ENCODE peak calls at places on chromosomes 1 and 21, in nine cellular contexts. One of them, this sample, is unnamed.

GRCh38 chr1:180167021-180167701 is 12.5 kb downstream of the QSOX1 start:
- DNase-seq in HFF-Myc: no peak
- DNase-seq in thyroid gland: no peak
- DNase-seq in BE2C: peak; percentile 52
- DNase-seq in CD8-positive, alpha-beta T cell: no peak
- DNase-seq in GM23338: no peak
- DNase-seq in vagina: no peak
- DNase-seq in choroid plexus epithelial cell: peak; percentile 19
- DNase-seq in cardiac fibroblast: peak; percentile 77
- DNase-seq in this sample: no peak

GRCh38 chr1:222326710-222327036 is 221.2 kb downstream of the HHIPL2 start:
- DNase-seq in HFF-Myc: no peak
- DNase-seq in vagina: no peak
- DNase-seq in cardiac fibroblast: no peak
- DNase-seq in choroid plexus epithelial cell: no peak
- DNase-seq in GM23338: no peak
- DNase-seq in BE2C: no peak
- DNase-seq in thyroid gland: no peak
- DNase-seq in CD8-positive, alpha-beta T cell: no peak
- DNase-seq in this sample: no peak

GRCh38 chr1:55812281-55812680 is 597.1 kb upstream of the USP24 start:
- DNase-seq in BE2C: no peak
- DNase-seq in vagina: no peak
- DNase-seq in CD8-positive, alpha-beta T cell: no peak
- DNase-seq in thyroid gland: no peak
- DNase-seq in GM23338: no peak
- DNase-seq in choroid plexus epithelial cell: peak; percentile 43
- DNase-seq in HFF-Myc: no peak
- DNase-seq in cardiac fibroblast: peak; percentile 55
- DNase-seq in this sample: no peak

GRCh38 chr1:154352581-154353459 is 27.5 kb downstream of the ATP8B2 start:
- DNase-seq in cardiac fibroblast: peak; percentile 82
- DNase-seq in GM23338: peak; percentile 76
- DNase-seq in CD8-positive, alpha-beta T cell: peak; percentile 40
- DNase-seq in thyroid gland: peak; percentile 68
- DNase-seq in BE2C: no peak
- DNase-seq in choroid plexus epithelial cell: peak; percentile 63
- DNase-seq in HFF-Myc: no peak
- DNase-seq in vagina: no peak
- DNase-seq in this sample: peak; percentile 7

GRCh38 chr1:88061106-88061829 is 622.8 kb upstream of the PKN2 start:
- DNase-seq in cardiac fibroblast: peak; percentile 79
- DNase-seq in HFF-Myc: peak; percentile 33
- DNase-seq in vagina: no peak
- DNase-seq in choroid plexus epithelial cell: peak; percentile 82
- DNase-seq in thyroid gland: peak; percentile 70
- DNase-seq in CD8-positive, alpha-beta T cell: no peak
- DNase-seq in BE2C: peak; percentile 63
- DNase-seq in GM23338: peak; percentile 86
- DNase-seq in this sample: no peak

GRCh38 chr1:8165595-8166360 is 139.7 kb upstream of the ERRFI1 start:
- DNase-seq in thyroid gland: no peak
- DNase-seq in HFF-Myc: no peak
- DNase-seq in choroid plexus epithelial cell: no peak
- DNase-seq in BE2C: no peak
- DNase-seq in vagina: no peak
- DNase-seq in GM23338: peak; percentile 66
- DNase-seq in cardiac fibroblast: no peak
- DNase-seq in CD8-positive, alpha-beta T cell: no peak
- DNase-seq in this sample: no peak

GRCh38 chr1:30718091-30718635 is 5.2 kb downstream of the MATN1 start:
- DNase-seq in vagina: peak; percentile 99
- DNase-seq in choroid plexus epithelial cell: peak; percentile 99
- DNase-seq in HFF-Myc: peak; percentile 86
- DNase-seq in BE2C: peak; percentile 96
- DNase-seq in cardiac fibroblast: peak; percentile 99
- DNase-seq in thyroid gland: peak; percentile 100
- DNase-seq in GM23338: peak; percentile 100
- DNase-seq in CD8-positive, alpha-beta T cell: peak; percentile 100
- DNase-seq in this sample: peak; percentile 83

GRCh38 chr1:15249032-15249601 is 2.1 kb downstream of the FHAD1 start:
- DNase-seq in vagina: no peak
- DNase-seq in CD8-positive, alpha-beta T cell: peak; percentile 50
- DNase-seq in HFF-Myc: no peak
- DNase-seq in GM23338: no peak
- DNase-seq in thyroid gland: no peak
- DNase-seq in choroid plexus epithelial cell: no peak
- DNase-seq in BE2C: no peak
- DNase-seq in cardiac fibroblast: no peak
- DNase-seq in this sample: no peak

GRCh38 chr1:14413809-14414208 is 184.7 kb upstream of the KAZN start:
- DNase-seq in BE2C: no peak
- DNase-seq in cardiac fibroblast: peak; percentile 71
- DNase-seq in CD8-positive, alpha-beta T cell: no peak
- DNase-seq in choroid plexus epithelial cell: peak; percentile 37
- DNase-seq in vagina: no peak
- DNase-seq in thyroid gland: peak; percentile 43
- DNase-seq in HFF-Myc: no peak
- DNase-seq in GM23338: no peak
- DNase-seq in this sample: no peak

GRCh38 chr1:28928306-28928987 is 14.1 kb downstream of the EPB41 start:
- DNase-seq in vagina: no peak
- DNase-seq in HFF-Myc: no peak
- DNase-seq in CD8-positive, alpha-beta T cell: no peak
- DNase-seq in GM23338: no peak
- DNase-seq in thyroid gland: no peak
- DNase-seq in BE2C: no peak
- DNase-seq in choroid plexus epithelial cell: no peak
- DNase-seq in cardiac fibroblast: no peak
- DNase-seq in this sample: no peak
- H3K4me3 ChIP-seq in vagina: no peak overlapping the region
- H3K4me3 ChIP-seq in HFF-Myc: no peak overlapping the region
- H3K4me3 ChIP-seq in CD8-positive, alpha-beta T cell: peak overlapping the region; percentile 6
- H3K4me3 ChIP-seq in GM23338: no peak overlapping the region
- H3K4me3 ChIP-seq in thyroid gland: no peak overlapping the region
- H3K4me3 ChIP-seq in BE2C: no peak overlapping the region
- H3K4me3 ChIP-seq in choroid plexus epithelial cell: no peak overlapping the region
- H3K4me3 ChIP-seq in cardiac fibroblast: no peak overlapping the region
- H3K4me3 ChIP-seq in this sample: no peak overlapping the region

DNA sequence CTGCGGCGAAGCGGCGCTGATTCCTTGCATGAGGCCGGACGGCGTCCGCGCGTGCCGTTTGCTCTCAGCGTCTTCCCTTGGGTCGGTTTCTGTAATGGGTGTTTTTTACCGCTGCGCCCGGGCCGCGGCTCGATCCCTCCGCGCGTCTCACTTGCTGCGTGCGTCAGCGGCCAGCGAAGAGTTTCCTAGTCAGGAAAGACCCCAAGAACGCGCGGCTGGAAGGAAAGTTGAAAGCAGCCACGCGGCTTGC is 159.9 kb downstream of the RUNX1 start:
- DNase-seq in thyroid gland: peak; percentile 47
- DNase-seq in cardiac fibroblast: peak; percentile 81
- DNase-seq in vagina: peak; percentile 86
- DNase-seq in choroid plexus epithelial cell: peak; percentile 82
- DNase-seq in GM23338: peak; percentile 46
- DNase-seq in CD8-positive, alpha-beta T cell: peak; percentile 56
- DNase-seq in HFF-Myc: no peak
- DNase-seq in BE2C: no peak
- DNase-seq in this sample: no peak
- TF ChIP-seq CTCF in thyroid gland: no peak
- TF ChIP-seq CTCF in cardiac fibroblast: no peak
- TF ChIP-seq CTCF in vagina: no peak
- TF ChIP-seq CTCF in choroid plexus epithelial cell: no peak
- TF ChIP-seq CTCF in GM23338: no peak
- TF ChIP-seq CTCF in CD8-positive, alpha-beta T cell: no peak
- TF ChIP-seq CTCF in HFF-Myc: no peak
- TF ChIP-seq CTCF in BE2C: no peak
- TF ChIP-seq CTCF in this sample: no peak

DNA sequence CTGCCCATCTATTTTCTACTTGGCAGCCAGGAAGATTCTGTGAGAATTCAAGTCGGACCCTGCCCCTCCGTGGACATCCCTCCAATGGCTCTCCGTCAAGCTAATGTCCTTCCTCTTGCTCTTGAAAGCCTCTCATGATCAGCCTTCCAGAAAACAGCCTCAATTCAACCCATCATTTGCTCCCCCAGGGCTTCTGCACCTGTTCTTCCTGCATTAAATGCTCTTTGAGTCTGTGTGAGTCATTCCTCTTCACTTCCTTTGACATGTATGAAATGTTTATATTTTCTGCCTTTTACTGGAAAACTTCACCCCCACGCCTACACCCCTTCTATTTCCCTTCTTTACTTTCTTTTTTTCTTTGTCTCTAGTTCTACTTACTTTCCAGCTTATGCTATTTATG is 734.1 kb upstream of the ZP4 start:
- DNase-seq in choroid plexus epithelial cell: no peak
- DNase-seq in CD8-positive, alpha-beta T cell: no peak
- DNase-seq in BE2C: peak; percentile 12
- DNase-seq in thyroid gland: no peak
- DNase-seq in vagina: no peak
- DNase-seq in GM23338: no peak
- DNase-seq in cardiac fibroblast: no peak
- DNase-seq in HFF-Myc: no peak
- DNase-seq in this sample: no peak
- H3K4me3 ChIP-seq in choroid plexus epithelial cell: no peak overlapping the region
- H3K4me3 ChIP-seq in CD8-positive, alpha-beta T cell: no peak overlapping the region
- H3K4me3 ChIP-seq in BE2C: no peak overlapping the region
- H3K4me3 ChIP-seq in thyroid gland: no peak overlapping the region
- H3K4me3 ChIP-seq in vagina: no peak overlapping the region
- H3K4me3 ChIP-seq in GM23338: no peak overlapping the region
- H3K4me3 ChIP-seq in cardiac fibroblast: no peak overlapping the region
- H3K4me3 ChIP-seq in HFF-Myc: no peak overlapping the region
- H3K4me3 ChIP-seq in this sample: no peak overlapping the region

GRCh38 chr1:201582261-201582951 is 43.5 kb downstream of the NAV1 start:
- DNase-seq in BE2C: no peak
- DNase-seq in CD8-positive, alpha-beta T cell: no peak
- DNase-seq in cardiac fibroblast: peak; percentile 70
- DNase-seq in GM23338: no peak
- DNase-seq in choroid plexus epithelial cell: peak; percentile 77
- DNase-seq in HFF-Myc: no peak
- DNase-seq in vagina: no peak
- DNase-seq in thyroid gland: peak; percentile 69
- DNase-seq in this sample: no peak

GRCh38 chr1:201576914-201577313 is 38.0 kb downstream of the NAV1 start:
- DNase-seq in GM23338: no peak
- DNase-seq in choroid plexus epithelial cell: no peak
- DNase-seq in vagina: no peak
- DNase-seq in CD8-positive, alpha-beta T cell: no peak
- DNase-seq in BE2C: no peak
- DNase-seq in cardiac fibroblast: no peak
- DNase-seq in thyroid gland: no peak
- DNase-seq in HFF-Myc: no peak
- DNase-seq in this sample: no peak

GRCh38 chr1:201573923-201574322 is 35.0 kb downstream of the NAV1 start:
- DNase-seq in thyroid gland: no peak
- DNase-seq in choroid plexus epithelial cell: no peak
- DNase-seq in HFF-Myc: no peak
- DNase-seq in BE2C: no peak
- DNase-seq in cardiac fibroblast: no peak
- DNase-seq in CD8-positive, alpha-beta T cell: no peak
- DNase-seq in vagina: no peak
- DNase-seq in GM23338: no peak
- DNase-seq in this sample: no peak

GRCh38 chr1:201575912-201576311 is 37.0 kb downstream of the NAV1 start:
- DNase-seq in choroid plexus epithelial cell: no peak
- DNase-seq in cardiac fibroblast: no peak
- DNase-seq in CD8-positive, alpha-beta T cell: no peak
- DNase-seq in vagina: no peak
- DNase-seq in GM23338: no peak
- DNase-seq in thyroid gland: no peak
- DNase-seq in HFF-Myc: no peak
- DNase-seq in BE2C: no peak
- DNase-seq in this sample: no peak

DNA sequence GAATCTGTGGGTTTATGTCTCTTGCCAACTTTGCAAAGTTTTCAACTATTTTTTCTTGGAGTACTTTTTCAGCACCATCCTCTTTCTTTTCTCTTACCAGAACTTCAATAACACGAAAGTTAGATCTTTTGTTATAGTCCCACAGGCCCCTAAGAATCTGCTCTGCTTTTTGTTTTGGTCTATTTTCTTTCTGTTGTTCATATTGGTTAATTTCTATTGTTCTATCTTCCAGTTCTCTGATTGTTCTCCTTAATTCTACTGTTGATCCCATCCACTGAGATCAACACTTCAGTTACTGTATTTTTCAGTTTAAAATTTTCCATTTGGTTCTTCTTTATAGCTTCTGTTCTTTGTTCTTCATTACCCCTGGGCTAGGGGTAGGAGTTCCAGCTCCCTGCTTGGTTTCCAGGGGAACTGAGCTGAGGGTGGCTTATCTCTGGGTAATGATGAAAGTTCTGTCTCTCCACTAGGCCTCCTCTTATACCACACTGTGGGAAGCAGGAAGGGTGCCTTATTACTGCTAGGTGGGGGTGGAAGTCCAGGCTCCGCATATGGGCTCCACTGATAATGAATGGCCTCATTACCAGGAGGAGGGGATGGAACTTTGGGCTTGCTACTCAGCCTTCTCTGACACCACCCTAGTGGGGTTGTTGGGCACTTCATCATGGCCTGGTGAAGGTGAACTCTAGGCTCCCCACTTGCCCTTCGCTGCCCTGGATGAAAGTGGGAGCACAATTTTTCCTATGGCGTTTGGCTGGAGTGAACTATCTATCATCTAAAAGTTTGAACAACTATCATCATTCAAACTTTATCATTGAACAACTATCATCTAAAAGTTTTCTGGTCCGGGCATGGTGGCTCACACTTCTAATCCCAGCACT is 39.3 kb downstream of the NAV1 start:
- DNase-seq in HFF-Myc: no peak
- DNase-seq in GM23338: no peak
- DNase-seq in thyroid gland: no peak
- DNase-seq in BE2C: no peak
- DNase-seq in CD8-positive, alpha-beta T cell: no peak
- DNase-seq in choroid plexus epithelial cell: no peak
- DNase-seq in vagina: no peak
- DNase-seq in cardiac fibroblast: peak; percentile 62
- DNase-seq in this sample: no peak
- TF ChIP-seq CTCF in HFF-Myc: no peak
- TF ChIP-seq CTCF in GM23338: no peak
- TF ChIP-seq CTCF in thyroid gland: no peak
- TF ChIP-seq CTCF in BE2C: no peak
- TF ChIP-seq CTCF in CD8-positive, alpha-beta T cell: no peak
- TF ChIP-seq CTCF in choroid plexus epithelial cell: no peak
- TF ChIP-seq CTCF in vagina: no peak
- TF ChIP-seq CTCF in cardiac fibroblast: no peak
- TF ChIP-seq CTCF in this sample: no peak

GRCh38 chr1:231347961-231348360 is 9.9 kb downstream of the SPRTN start:
- DNase-seq in HFF-Myc: no peak
- DNase-seq in thyroid gland: no peak
- DNase-seq in choroid plexus epithelial cell: no peak
- DNase-seq in BE2C: no peak
- DNase-seq in cardiac fibroblast: no peak
- DNase-seq in CD8-positive, alpha-beta T cell: no peak
- DNase-seq in vagina: no peak
- DNase-seq in GM23338: no peak
- DNase-seq in this sample: no peak
- H3K4me3 ChIP-seq in HFF-Myc: no peak overlapping the region
- H3K4me3 ChIP-seq in thyroid gland: no peak overlapping the region
- H3K4me3 ChIP-seq in choroid plexus epithelial cell: no peak overlapping the region
- H3K4me3 ChIP-seq in BE2C: no peak overlapping the region
- H3K4me3 ChIP-seq in cardiac fibroblast: no peak overlapping the region
- H3K4me3 ChIP-seq in CD8-positive, alpha-beta T cell: no peak overlapping the region
- H3K4me3 ChIP-seq in vagina: no peak overlapping the region
- H3K4me3 ChIP-seq in GM23338: no peak overlapping the region
- H3K4me3 ChIP-seq in this sample: no peak overlapping the region